ENCODE peak calls at places on chromosome 21, in five cellular contexts. T is AG04450; X is ACHN; D is stimulated activated CD8-positive, alpha-beta memory T cell treated with anti-CD3 and anti-CD28 coated beads, Interleukin-4, amount 100 ng/mL, for 4 hours; F is glutamatergic neuron. A is an unnamed sample.

GRCh38 chr21:25639922-25640670 is 1.0 kb downstream of the JAM2 start:
- DNase-seq in T (no peak), X (no peak), D (no peak), F (peak; percentile 74), A (no peak)

GRCh38 chr21:45404726-45405270 is at the start of gene COL18A1:
- DNase-seq in T (no peak), X (peak; percentile 50), D (no peak), F (peak; percentile 75), A (peak; percentile 78)

GRCh38 chr21:29511076-29511475 is 212.4 kb downstream of the BACH1 start:
- DNase-seq in T (no peak), X (no peak), D (no peak), F (no peak), A (no peak)

GRCh38 chr21:44006017-44006624 is 6.0 kb upstream of the TRAPPC10 start:
- DNase-seq in T (peak; percentile 45), X (peak; percentile 54), D (no peak), F (no peak), A (no peak)

GRCh38 chr21:45322960-45323461 is 35.3 kb upstream of the POFUT2 start:
- DNase-seq in T (no peak), X (no peak), D (no peak), F (no peak), A (no peak)

GRCh38 chr21:19607983-19608668 is 1204.5 kb upstream of the TMPRSS15 start:
- DNase-seq in T (no peak), X (no peak), D (no peak), F (no peak), A (no peak)

GRCh38 chr21:34276711-34277425 is 86.9 kb upstream of the KCNE2 start:
- DNase-seq in T (no peak), X (no peak), D (no peak), F (no peak), A (no peak)

GRCh38 chr21:37342046-37342632 is 24.4 kb upstream of the DYRK1A start:
- DNase-seq in T (no peak), X (no peak), D (no peak), F (no peak), A (no peak)

GRCh38 chr21:20617130-20617529 is 381.1 kb upstream of the NCAM2 start:
- DNase-seq in T (no peak), X (no peak), D (no peak), F (no peak), A (no peak)

GRCh38 chr21:36377391-36377842 is 7.8 kb upstream of the CHAF1B start:
- DNase-seq in T (no peak), X (no peak), D (no peak), F (no peak), A (no peak)

GRCh38 chr21:33024278-33025103 is 1.2 kb upstream of the OLIG2 start:
- DNase-seq in T (no peak), X (no peak), D (no peak), F (no peak), A (no peak)